ENCODE peak calls at places on chromosome 13, in nine cellular contexts. One of them, this sample, is unnamed.

GRCh38 chr13:110433014-110433413 is 125.9 kb downstream of the COL4A2 start:
- DNase-seq in amygdala: no peak
- DNase-seq in mesothelial cell of epicardium: no peak
- DNase-seq in amniotic epithelial cell: no peak
- DNase-seq in skeletal muscle cell: no peak
- DNase-seq in GM06990: no peak
- DNase-seq in Kasumi-1: no peak
- DNase-seq in mucosa of gallbladder: no peak
- DNase-seq in hypothalamus: no peak
- DNase-seq in this sample: no peak

GRCh38 chr13:102020611-102021216 is 381.1 kb downstream of the FGF14 start:
- DNase-seq in Kasumi-1: no peak
- DNase-seq in amygdala: no peak
- DNase-seq in amniotic epithelial cell: peak
- DNase-seq in GM06990: no peak
- DNase-seq in skeletal muscle cell: peak
- DNase-seq in mesothelial cell of epicardium: no peak
- DNase-seq in mucosa of gallbladder: no peak
- DNase-seq in hypothalamus: no peak
- DNase-seq in this sample: peak

GRCh38 chr13:21637296-21637695 is 33.3 kb upstream of the MICU2 start:
- DNase-seq in Kasumi-1: peak
- DNase-seq in GM06990: no peak
- DNase-seq in amniotic epithelial cell: peak
- DNase-seq in mucosa of gallbladder: peak
- DNase-seq in skeletal muscle cell: no peak
- DNase-seq in amygdala: no peak
- DNase-seq in hypothalamus: no peak
- DNase-seq in mesothelial cell of epicardium: no peak
- DNase-seq in this sample: peak

GRCh38 chr13:85142351-85142750 is 656.9 kb downstream of the SLITRK6 start:
- DNase-seq in hypothalamus: no peak
- DNase-seq in amniotic epithelial cell: no peak
- DNase-seq in mesothelial cell of epicardium: no peak
- DNase-seq in amygdala: no peak
- DNase-seq in Kasumi-1: no peak
- DNase-seq in skeletal muscle cell: no peak
- DNase-seq in mucosa of gallbladder: no peak
- DNase-seq in GM06990: no peak
- DNase-seq in this sample: no peak

GRCh38 chr13:105485061-105485460 is 1050.4 kb downstream of the EFNB2 start:
- DNase-seq in amygdala: no peak
- DNase-seq in GM06990: no peak
- DNase-seq in amniotic epithelial cell: peak
- DNase-seq in mucosa of gallbladder: no peak
- DNase-seq in Kasumi-1: no peak
- DNase-seq in skeletal muscle cell: no peak
- DNase-seq in mesothelial cell of epicardium: no peak
- DNase-seq in hypothalamus: no peak
- DNase-seq in this sample: peak

GRCh38 chr13:44191504-44192171 is 182.0 kb upstream of the SERP2 start:
- DNase-seq in amygdala: no peak
- DNase-seq in mucosa of gallbladder: peak
- DNase-seq in GM06990: no peak
- DNase-seq in skeletal muscle cell: no peak
- DNase-seq in Kasumi-1: peak
- DNase-seq in amniotic epithelial cell: peak
- DNase-seq in mesothelial cell of epicardium: no peak
- DNase-seq in hypothalamus: no peak
- DNase-seq in this sample: peak

GRCh38 chr13:110305949-110306339 is 1.0 kb downstream of the COL4A1 start:
- DNase-seq in mucosa of gallbladder: no peak
- DNase-seq in amniotic epithelial cell: no peak
- DNase-seq in GM06990: no peak
- DNase-seq in skeletal muscle cell: no peak
- DNase-seq in hypothalamus: no peak
- DNase-seq in amygdala: no peak
- DNase-seq in Kasumi-1: no peak
- DNase-seq in mesothelial cell of epicardium: no peak
- DNase-seq in this sample: no peak

GRCh38 chr13:95160112-95160906 is 140.9 kb downstream of the ABCC4 start:
- DNase-seq in mucosa of gallbladder: no peak
- DNase-seq in amygdala: no peak
- DNase-seq in Kasumi-1: no peak
- DNase-seq in GM06990: no peak
- DNase-seq in hypothalamus: no peak
- DNase-seq in mesothelial cell of epicardium: no peak
- DNase-seq in amniotic epithelial cell: peak
- DNase-seq in skeletal muscle cell: no peak
- DNase-seq in this sample: peak

GRCh38 chr13:27792393-27793218 is at the start of gene GSX1:
- DNase-seq in Kasumi-1: no peak
- DNase-seq in amniotic epithelial cell: peak
- DNase-seq in hypothalamus: no peak
- DNase-seq in GM06990: no peak
- DNase-seq in skeletal muscle cell: peak
- DNase-seq in mesothelial cell of epicardium: peak
- DNase-seq in mucosa of gallbladder: peak
- DNase-seq in amygdala: peak
- DNase-seq in this sample: peak

GRCh38 chr13:36298535-36299068 is 988 bp upstream of the CCDC169 start:
- DNase-seq in GM06990: no peak
- DNase-seq in amniotic epithelial cell: no peak
- DNase-seq in mucosa of gallbladder: no peak
- DNase-seq in mesothelial cell of epicardium: no peak
- DNase-seq in hypothalamus: no peak
- DNase-seq in amygdala: no peak
- DNase-seq in skeletal muscle cell: no peak
- DNase-seq in Kasumi-1: no peak
- DNase-seq in this sample: no peak

GRCh38 chr13:21338156-21338555 is 120.9 kb downstream of the ZDHHC20 start:
- DNase-seq in skeletal muscle cell: no peak
- DNase-seq in amygdala: no peak
- DNase-seq in mucosa of gallbladder: no peak
- DNase-seq in mesothelial cell of epicardium: no peak
- DNase-seq in Kasumi-1: no peak
- DNase-seq in amniotic epithelial cell: no peak
- DNase-seq in hypothalamus: no peak
- DNase-seq in GM06990: no peak
- DNase-seq in this sample: no peak

GRCh38 chr13:79401259-79402071 is 4.6 kb downstream of the RBM26 start:
- DNase-seq in hypothalamus: no peak
- DNase-seq in mucosa of gallbladder: no peak
- DNase-seq in Kasumi-1: peak
- DNase-seq in mesothelial cell of epicardium: no peak
- DNase-seq in skeletal muscle cell: no peak
- DNase-seq in amygdala: no peak
- DNase-seq in amniotic epithelial cell: no peak
- DNase-seq in GM06990: no peak
- DNase-seq in this sample: no peak

GRCh38 chr13:60591348-60591747 is 194.3 kb downstream of the TDRD3 start:
- DNase-seq in skeletal muscle cell: peak
- DNase-seq in mucosa of gallbladder: no peak
- DNase-seq in amniotic epithelial cell: no peak
- DNase-seq in amygdala: no peak
- DNase-seq in GM06990: no peak
- DNase-seq in Kasumi-1: no peak
- DNase-seq in hypothalamus: no peak
- DNase-seq in mesothelial cell of epicardium: no peak
- DNase-seq in this sample: peak

GRCh38 chr13:42970824-42971669 is 21.0 kb downstream of the EPSTI1 start:
- DNase-seq in hypothalamus: no peak
- DNase-seq in Kasumi-1: peak
- DNase-seq in mesothelial cell of epicardium: no peak
- DNase-seq in amygdala: no peak
- DNase-seq in amniotic epithelial cell: peak
- DNase-seq in skeletal muscle cell: no peak
- DNase-seq in GM06990: no peak
- DNase-seq in mucosa of gallbladder: peak
- DNase-seq in this sample: peak

GRCh38 chr13:93963266-93964131 is 516.0 kb downstream of the DCT start:
- DNase-seq in skeletal muscle cell: peak
- DNase-seq in mesothelial cell of epicardium: no peak
- DNase-seq in amygdala: no peak
- DNase-seq in GM06990: no peak
- DNase-seq in mucosa of gallbladder: no peak
- DNase-seq in Kasumi-1: no peak
- DNase-seq in amniotic epithelial cell: no peak
- DNase-seq in hypothalamus: no peak
- DNase-seq in this sample: peak

GRCh38 chr13:50123862-50124535 is 108.8 kb downstream of the KCNRG start:
- DNase-seq in hypothalamus: peak
- DNase-seq in amniotic epithelial cell: peak
- DNase-seq in GM06990: no peak
- DNase-seq in mucosa of gallbladder: peak
- DNase-seq in amygdala: peak
- DNase-seq in Kasumi-1: peak
- DNase-seq in skeletal muscle cell: peak
- DNase-seq in mesothelial cell of epicardium: peak
- DNase-seq in this sample: peak

GRCh38 chr13:30796132-30796832 is 60.9 kb downstream of the ALOX5AP start:
- DNase-seq in Kasumi-1: no peak
- DNase-seq in hypothalamus: no peak
- DNase-seq in mucosa of gallbladder: no peak
- DNase-seq in skeletal muscle cell: no peak
- DNase-seq in amygdala: no peak
- DNase-seq in GM06990: no peak
- DNase-seq in mesothelial cell of epicardium: no peak
- DNase-seq in amniotic epithelial cell: peak
- DNase-seq in this sample: peak

GRCh38 chr13:45662122-45662521 is 40.0 kb upstream of the CBY2 start:
- DNase-seq in mesothelial cell of epicardium: no peak
- DNase-seq in Kasumi-1: no peak
- DNase-seq in hypothalamus: no peak
- DNase-seq in mucosa of gallbladder: no peak
- DNase-seq in amygdala: no peak
- DNase-seq in GM06990: no peak
- DNase-seq in skeletal muscle cell: no peak
- DNase-seq in amniotic epithelial cell: no peak
- DNase-seq in this sample: no peak

GRCh38 chr13:45941261-45941660 is 89.7 kb upstream of the SIAH3 start:
- DNase-seq in mucosa of gallbladder: no peak
- DNase-seq in amniotic epithelial cell: no peak
- DNase-seq in skeletal muscle cell: no peak
- DNase-seq in Kasumi-1: no peak
- DNase-seq in GM06990: no peak
- DNase-seq in mesothelial cell of epicardium: no peak
- DNase-seq in hypothalamus: no peak
- DNase-seq in amygdala: no peak
- DNase-seq in this sample: no peak

GRCh38 chr13:67642638-67643037 is 412.5 kb upstream of the PCDH9 start:
- DNase-seq in hypothalamus: no peak
- DNase-seq in amygdala: no peak
- DNase-seq in Kasumi-1: peak
- DNase-seq in mucosa of gallbladder: no peak
- DNase-seq in skeletal muscle cell: no peak
- DNase-seq in amniotic epithelial cell: no peak
- DNase-seq in mesothelial cell of epicardium: no peak
- DNase-seq in GM06990: no peak
- DNase-seq in this sample: no peak

GRCh38 chr13:111004444-111004843 is 89.6 kb upstream of the ANKRD10 start:
- DNase-seq in amygdala: no peak
- DNase-seq in GM06990: no peak
- DNase-seq in Kasumi-1: no peak
- DNase-seq in hypothalamus: no peak
- DNase-seq in mesothelial cell of epicardium: no peak
- DNase-seq in amniotic epithelial cell: no peak
- DNase-seq in mucosa of gallbladder: no peak
- DNase-seq in skeletal muscle cell: no peak
- DNase-seq in this sample: no peak